ENCODE peak calls at places on chromosomes 12 and 14, in four cellular contexts. Y is H1, M is IMR-90, G is K562. S is an unnamed sample.

GRCh38 chr12:52349196-52349595 is 18.1 kb downstream of the KRT85 start:
- DNase-seq in M (peak), Y (no peak), G (no peak), S (no peak)

GRCh38 chr14:87233806-87234384 is 759.1 kb downstream of the GALC start:
- DNase-seq in M (no peak), G (no peak), Y (no peak), S (no peak)

GRCh38 chr14:101755591-101756324 is 5.8 kb upstream of the PPP2R5C start:
- DNase-seq in Y (no peak), M (no peak), G (no peak), S (no peak)

GRCh38 chr14:103629503-103630121 is 601 bp downstream of the KLC1 start:
- DNase-seq in M (no peak), Y (peak), G (peak), S (peak)

GRCh38 chr14:21768116-21768874 is 94.7 kb upstream of the OR4E1 start:
- DNase-seq in Y (no peak), M (peak), G (peak), S (peak)

GRCh38 chr14:46490150-46490769 is 161.3 kb downstream of the RPL10L start:
- DNase-seq in Y (no peak), M (no peak), G (no peak), S (no peak)

GRCh38 chr12:9721394-9722092 is 11.4 kb downstream of the CLECL1 start:
- DNase-seq in M (peak), Y (no peak), G (no peak), S (peak)

GRCh38 chr14:35369701-35370191 is 34.8 kb downstream of the NFKBIA start:
- DNase-seq in G (no peak), M (no peak), Y (no peak), S (peak)

GRCh38 chr12:7188557-7189397 is 709 bp upstream of the PEX5 start:
- DNase-seq in Y (peak), M (peak), G (peak), S (peak)

GRCh38 chr14:75484711-75485429 is 37.4 kb upstream of the BATF start:
- DNase-seq in Y (peak), G (no peak), M (no peak), S (no peak)

GRCh38 chr12:111267171-111267570 is 101.7 kb downstream of the PHETA1 start:
- DNase-seq in G (no peak), M (no peak), Y (no peak), S (no peak)

GRCh38 chr12:32003654-32004053 is 44.4 kb downstream of the RESF1 start:
- DNase-seq in M (no peak), G (no peak), Y (no peak), S (no peak)

GRCh38 chr14:68361231-68361630 is 431.6 kb downstream of the ZFP36L1 start:
- DNase-seq in Y (no peak), M (peak), G (no peak), S (no peak)

GRCh38 chr12:66932126-66932525 is 253.2 kb upstream of the GRIP1 start:
- DNase-seq in Y (no peak), M (no peak), G (no peak), S (no peak)

GRCh38 chr12:2682301-2683282 is 112.2 kb upstream of the FKBP4 start:
- DNase-seq in G (no peak), Y (no peak), M (peak), S (peak)

GRCh38 chr12:12979151-12979550 is 20.9 kb downstream of the HEBP1 start:
- DNase-seq in G (no peak), Y (no peak), M (peak), S (no peak)

GRCh38 chr14:69693145-69693544 is 73.8 kb upstream of the SRSF5 start:
- DNase-seq in Y (no peak), G (no peak), M (no peak), S (no peak)

GRCh38 chr12:42284876-42285275 is 41.0 kb downstream of the ZCRB1 start:
- DNase-seq in Y (no peak), G (no peak), M (peak), S (no peak)

GRCh38 chr12:31234955-31235867 is 90.7 kb downstream of the SINHCAF start:
- DNase-seq in Y (peak), M (peak), G (peak), S (peak)

GRCh38 chr12:2893007-2893406 is 2.3 kb downstream of the TULP3 start:
- DNase-seq in M (peak), G (no peak), Y (no peak), S (peak)

GRCh38 chr12:124940393-124941169 is 26.1 kb upstream of the UBC start:
- DNase-seq in G (peak), M (peak), Y (peak), S (peak)

GRCh38 chr14:24243336-24243836 is 963 bp upstream of the TINF2 start:
- DNase-seq in M (no peak), G (no peak), Y (no peak), S (no peak)

GRCh38 chr12:131494141-131494733 is 216.7 kb upstream of the SFSWAP start:
- DNase-seq in M (no peak), Y (no peak), G (no peak), S (no peak)

GRCh38 chr12:124738636-124739467 is 124.8 kb downstream of the SCARB1 start:
- DNase-seq in G (no peak), Y (no peak), M (peak), S (no peak)

GRCh38 chr14:57009585-57010515 is 199.6 kb upstream of the OTX2 start:
- DNase-seq in Y (no peak), G (peak), M (no peak), S (no peak)

GRCh38 chr12:104672501-104673265 is 215.9 kb downstream of the CHST11 start:
- DNase-seq in Y (no peak), M (no peak), G (no peak), S (peak)

GRCh38 chr12:17304503-17305347 is 698.8 kb upstream of the LMO3 start:
- DNase-seq in Y (no peak), M (no peak), G (no peak), S (peak)

GRCh38 chr14:95679995-95680735 is 6.1 kb upstream of the TCL1B start:
- DNase-seq in M (no peak), Y (no peak), G (no peak), S (peak)

GRCh38 chr14:51095854-51096823 is 1.2 kb upstream of the TRIM9 start:
- DNase-seq in M (peak), G (no peak), Y (no peak), S (peak)

GRCh38 chr14:49783394-49784010 is 15.5 kb downstream of the KLHDC2 start:
- DNase-seq in Y (no peak), G (no peak), M (no peak), S (no peak)
- TF ChIP-seq MAFK in Y (no peak), G (no peak), M (peak), S (peak)

GRCh38 chr12:26623136-26623535 is 209.9 kb downstream of the ITPR2 start:
- DNase-seq in M (no peak), Y (no peak), G (no peak), S (no peak)
- TF ChIP-seq MAFK in M (no peak), Y (no peak), G (no peak), S (no peak)

DNA sequence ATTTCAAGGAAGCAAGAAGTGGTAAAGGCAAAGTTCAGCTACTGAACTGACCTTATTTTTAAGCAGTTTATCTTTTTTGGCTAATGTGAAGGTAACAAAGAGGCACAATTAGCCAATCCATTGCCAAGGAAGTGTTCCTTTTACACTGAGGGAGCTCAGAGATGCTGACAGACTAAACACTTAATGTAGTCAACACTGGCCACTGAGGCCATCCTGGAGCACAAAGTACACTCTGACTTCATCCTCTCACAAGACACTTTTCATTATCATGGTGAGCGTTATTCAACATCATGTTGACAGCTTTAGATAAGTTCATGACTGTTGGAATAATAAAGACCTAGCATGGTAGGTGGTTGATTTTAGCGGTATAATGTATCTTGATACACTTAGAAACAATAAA is 89.9 kb downstream of the ADAMTS20 start:
- DNase-seq in M (no peak), G (no peak), Y (no peak), S (no peak)
- TF ChIP-seq MAFK in M (no peak), G (no peak), Y (no peak), S (no peak)

GRCh38 chr12:94712852-94713545 is 62.6 kb upstream of the TMCC3 start:
- DNase-seq in M (no peak), Y (no peak), G (no peak), S (no peak)

GRCh38 chr12:94714378-94714777 is 64.0 kb upstream of the TMCC3 start:
- DNase-seq in G (no peak), M (peak), Y (no peak), S (no peak)

GRCh38 chr12:94706250-94706661 is 55.9 kb upstream of the TMCC3 start:
- DNase-seq in G (no peak), Y (no peak), M (no peak), S (no peak)

GRCh38 chr12:94707892-94708291 is 57.5 kb upstream of the TMCC3 start:
- DNase-seq in M (peak), Y (no peak), G (no peak), S (no peak)

GRCh38 chr12:94710933-94711332 is 60.6 kb upstream of the TMCC3 start:
- DNase-seq in G (peak), Y (no peak), M (peak), S (peak)
- TF ChIP-seq MAFK in G (no peak), Y (no peak), M (no peak), S (no peak)

GRCh38 chr12:65673732-65674131 is 150.6 kb upstream of the HMGA2 start:
- DNase-seq in M (peak), G (no peak), Y (no peak), S (no peak)
- TF ChIP-seq MAFK in M (no peak), G (no peak), Y (no peak), S (no peak)